ENCODE peak calls at places on chromosomes 3 and 15, in four cellular contexts. C is psoas muscle, P is BE2C, R is fibroblast of the aortic adventitia. Y is an unnamed sample.

GRCh38 chr15:48887144-48887543 is 9.2 kb downstream of the EID1 start:
- DNase-seq in C (no peak), P (no peak), R (no peak), Y (no peak)

GRCh38 chr3:139935071-139935865 is at the start of gene CLSTN2:
- DNase-seq in C (peak; percentile 86), P (peak; percentile 89), R (peak; percentile 4), Y (peak; percentile 78)

GRCh38 chr3:45182915-45183881 is 37.0 kb upstream of the CDCP1 start:
- DNase-seq in C (no peak), P (no peak), R (peak; percentile 86), Y (peak; percentile 71)

GRCh38 chr3:150235799-150236198 is 172.3 kb upstream of the TSC22D2 start:
- DNase-seq in C (no peak), P (no peak), R (peak; percentile 94), Y (no peak)

GRCh38 chr3:48826451-48826850 is 21.2 kb downstream of the PRKAR2A start:
- DNase-seq in C (no peak), P (no peak), R (peak; percentile 97), Y (no peak)

GRCh38 chr3:106326941-106327765 is 458.3 kb upstream of the CBLB start:
- DNase-seq in C (no peak), P (no peak), R (peak; percentile 78), Y (no peak)

GRCh38 chr3:62027796-62028195 is 345.6 kb downstream of the FEZF2 start:
- DNase-seq in C (no peak), P (no peak), R (no peak), Y (no peak)

GRCh38 chr3:57434041-57434440 is 110.1 kb downstream of the DNAH12 start:
- DNase-seq in C (no peak), P (no peak), R (peak; percentile 59), Y (no peak)

GRCh38 chr15:62895905-62896316 is 146.6 kb upstream of the TPM1 start:
- DNase-seq in C (no peak), P (no peak), R (peak; percentile 90), Y (no peak)

GRCh38 chr15:89936051-89936792 is 23.5 kb upstream of the ARPIN start:
- DNase-seq in C (no peak), P (no peak), R (no peak), Y (no peak)

GRCh38 chr15:35306361-35306981 is 221.4 kb upstream of the NANOGP8 start:
- DNase-seq in C (no peak), P (peak; percentile 62), R (peak; percentile 70), Y (no peak)

GRCh38 chr15:90620379-90621134 is 90.8 kb downstream of the CRTC3 start:
- DNase-seq in C (no peak), P (no peak), R (no peak), Y (no peak)

GRCh38 chr3:139122612-139123011 is 77.9 kb upstream of the PRR23C start:
- DNase-seq in C (no peak), P (no peak), R (no peak), Y (no peak)

GRCh38 chr3:63979093-63979492 is 44.2 kb downstream of the PSMD6 start:
- DNase-seq in C (no peak), P (no peak), R (peak; percentile 36), Y (no peak)

GRCh38 chr3:31614162-31614921 is 81.6 kb downstream of the STT3B start:
- DNase-seq in C (no peak), P (no peak), R (no peak), Y (no peak)

GRCh38 chr15:81195339-81195864 is 1.3 kb upstream of the IL16 start:
- DNase-seq in C (no peak), P (no peak), R (no peak), Y (no peak)

GRCh38 chr3:183634707-183635106 is 716 bp upstream of the KLHL24 start:
- DNase-seq in C (peak; percentile 54), P (no peak), R (no peak), Y (no peak)
- H3K4me3 ChIP-seq in C (peak overlapping the region; percentile 99), P (peak overlapping the region; percentile 78), R (no peak overlapping the region), Y (peak overlapping the region; percentile 92)

GRCh38 chr3:188349276-188349962 is 195.5 kb downstream of the LPP start:
- DNase-seq in C (no peak), P (no peak), R (peak; percentile 71), Y (no peak)
- H3K4me3 ChIP-seq in C (no peak overlapping the region), P (no peak overlapping the region), R (peak overlapping the region; percentile 7), Y (no peak overlapping the region)

GRCh38 chr15:46059921-46060565 is 425.2 kb downstream of the SQOR start:
- DNase-seq in C (no peak), P (no peak), R (no peak), Y (no peak)
- H3K4me3 ChIP-seq in C (no peak overlapping the region), P (no peak overlapping the region), R (no peak overlapping the region), Y (no peak overlapping the region)

DNA sequence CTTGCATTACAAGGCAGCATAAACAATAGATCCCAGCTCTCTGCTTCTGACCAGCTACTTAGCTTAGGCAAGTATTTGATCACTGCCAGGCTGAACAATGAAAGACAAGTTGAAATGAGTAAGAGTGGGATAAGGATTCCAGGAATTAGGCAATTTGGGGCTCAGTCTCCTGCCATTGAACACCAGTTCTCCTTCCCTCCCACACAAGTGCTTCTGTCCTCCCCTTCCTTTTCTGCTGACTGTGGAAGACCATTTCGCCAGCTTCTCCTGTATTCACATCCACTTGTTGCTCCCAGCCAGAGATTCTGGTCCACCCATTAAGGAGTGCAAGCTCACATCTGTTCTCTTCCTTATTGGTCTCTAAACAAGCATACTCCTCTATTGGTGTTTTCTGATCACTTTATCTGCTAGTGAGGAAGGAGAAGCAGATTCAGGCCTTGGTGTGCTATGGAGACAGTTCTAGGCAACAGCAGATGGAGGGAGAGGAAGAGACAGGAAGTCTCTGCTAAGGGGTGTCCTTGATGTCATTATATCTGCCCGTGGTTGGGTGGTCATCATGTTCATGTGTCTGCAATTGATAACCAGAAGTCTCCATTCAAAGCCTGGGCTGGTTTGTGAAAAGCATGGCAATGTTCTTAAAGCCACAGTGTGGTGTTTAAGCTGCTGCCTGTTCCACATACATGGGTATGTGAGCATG is 121.5 kb downstream of the PLCL2 start:
- DNase-seq in C (no peak), P (no peak), R (peak; percentile 53), Y (no peak)
- H3K4me3 ChIP-seq in C (no peak overlapping the region), P (no peak overlapping the region), R (no peak overlapping the region), Y (no peak overlapping the region)

GRCh38 chr15:66682246-66682645 is 19.8 kb upstream of the SMAD6 start:
- DNase-seq in C (no peak), P (no peak), R (no peak), Y (no peak)
- H3K4me3 ChIP-seq in C (no peak overlapping the region), P (no peak overlapping the region), R (no peak overlapping the region), Y (no peak overlapping the region)

DNA sequence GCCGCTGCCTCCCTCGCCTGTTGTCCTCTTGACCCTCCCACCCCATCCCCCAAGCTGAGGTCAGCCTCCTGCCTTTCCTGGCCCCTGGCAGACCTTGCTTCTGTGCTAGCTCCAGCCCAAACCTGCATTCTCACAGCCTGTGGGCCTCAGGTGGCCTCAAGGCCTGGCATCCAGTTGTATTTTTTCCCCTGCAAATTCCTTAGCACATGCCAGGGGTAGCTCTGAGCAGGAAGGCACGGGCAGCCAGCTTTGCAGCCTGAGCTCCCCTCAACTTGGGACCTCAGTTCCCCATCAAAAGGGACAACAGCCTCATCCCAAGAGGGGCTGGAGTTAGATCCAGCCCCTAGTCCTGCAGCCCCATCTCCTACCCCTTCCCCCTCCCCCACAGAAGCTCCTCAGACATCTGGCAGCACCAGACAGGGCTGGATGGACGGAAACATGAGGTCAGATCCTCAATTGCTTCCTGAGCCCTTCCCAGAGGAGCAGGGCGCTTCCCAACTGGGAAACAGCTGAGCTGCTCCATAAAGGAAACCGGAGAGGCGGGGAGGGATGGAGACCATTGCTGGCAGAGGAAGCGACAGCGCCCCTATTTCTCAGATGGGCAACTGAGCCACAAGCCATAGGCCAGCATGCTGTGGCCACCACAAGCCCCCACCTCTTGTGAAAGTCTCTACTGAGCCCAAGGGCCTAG is 18.1 kb upstream of the CYP11A1 start:
- DNase-seq in C (peak; percentile 45), P (no peak), R (no peak), Y (peak; percentile 26)
- H3K4me3 ChIP-seq in C (no peak overlapping the region), P (no peak overlapping the region), R (no peak overlapping the region), Y (no peak overlapping the region)

GRCh38 chr3:172124271-172124670 is 84.9 kb downstream of the FNDC3B start:
- DNase-seq in C (no peak), P (no peak), R (no peak), Y (no peak)

GRCh38 chr3:172125053-172125452 is 85.7 kb downstream of the FNDC3B start:
- DNase-seq in C (peak; percentile 54), P (no peak), R (no peak), Y (no peak)

GRCh38 chr3:172126741-172127140 is 87.4 kb downstream of the FNDC3B start:
- DNase-seq in C (no peak), P (no peak), R (no peak), Y (no peak)

GRCh38 chr3:172127141-172127540 is 87.8 kb downstream of the FNDC3B start:
- DNase-seq in C (no peak), P (no peak), R (no peak), Y (no peak)

DNA sequence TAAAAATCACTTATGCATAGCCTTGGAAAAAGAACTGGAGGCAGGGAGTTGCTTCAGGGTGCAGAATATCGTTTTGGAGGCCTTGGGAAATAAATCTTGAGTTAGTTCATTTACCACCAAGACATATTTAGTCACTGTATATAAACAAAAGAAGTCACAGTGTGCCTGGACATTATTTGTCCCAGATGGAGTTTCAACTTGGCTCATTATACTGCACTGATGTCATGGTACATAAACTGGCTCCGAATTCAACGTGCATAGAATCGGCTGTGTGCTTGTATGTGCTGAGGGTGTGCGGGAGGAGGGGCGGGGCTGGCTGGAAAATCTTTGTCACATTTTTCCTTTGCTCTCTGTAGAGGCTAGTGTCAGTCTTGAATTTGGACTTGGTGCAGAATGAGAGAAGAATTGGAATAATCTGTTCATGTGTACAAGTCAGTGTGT is 86.6 kb downstream of the FNDC3B start:
- DNase-seq in C (peak; percentile 72), P (no peak), R (peak; percentile 78), Y (no peak)
- H3K4me3 ChIP-seq in C (peak overlapping the region; percentile 27), P (no peak overlapping the region), R (no peak overlapping the region), Y (no peak overlapping the region)

GRCh38 chr3:4981688-4982494 is 2.7 kb downstream of the BHLHE40 start:
- DNase-seq in C (no peak), P (no peak), R (peak; percentile 91), Y (no peak)

GRCh38 chr3:4979401-4980228 is at the start of gene BHLHE40:
- DNase-seq in C (no peak), P (no peak), R (peak; percentile 53), Y (no peak)

GRCh38 chr3:4982773-4983738 is 3.8 kb downstream of the BHLHE40 start:
- DNase-seq in C (peak; percentile 55), P (no peak), R (peak; percentile 31), Y (no peak)

GRCh38 chr3:4980229-4981159 is 1.3 kb downstream of the BHLHE40 start:
- DNase-seq in C (peak; percentile 94), P (peak; percentile 80), R (peak; percentile 96), Y (peak; percentile 86)

DNA sequence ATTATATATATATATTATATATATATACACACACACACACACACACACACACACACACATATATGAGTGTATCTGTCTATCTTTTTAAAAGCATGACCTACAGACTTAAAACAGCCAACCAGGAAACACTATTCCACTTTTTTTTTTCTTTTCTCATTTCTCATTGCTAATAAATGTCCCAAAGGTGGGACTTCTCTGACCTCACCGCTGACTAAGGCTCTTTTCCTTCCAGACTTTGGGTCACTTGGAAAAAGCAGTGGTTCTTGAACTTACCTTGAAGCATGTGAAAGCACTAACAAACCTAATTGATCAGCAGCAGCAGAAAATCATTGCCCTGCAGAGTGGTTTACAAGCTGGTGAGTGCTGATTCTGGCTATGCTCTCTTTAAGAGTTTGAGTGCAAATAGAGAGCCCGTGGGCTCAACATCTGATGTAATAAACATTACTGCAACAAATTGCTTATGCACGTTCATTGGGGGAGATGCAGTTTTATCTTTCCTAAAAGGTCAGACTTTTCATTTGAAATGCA is 2.0 kb downstream of the BHLHE40 start:
- DNase-seq in C (no peak), P (no peak), R (peak; percentile 55), Y (no peak)
- H3K4me3 ChIP-seq in C (peak overlapping the region; percentile 99), P (peak overlapping the region; percentile 84), R (peak overlapping the region; percentile 99), Y (peak overlapping the region; percentile 98)

GRCh38 chr3:66153961-66154923 is 66.6 kb upstream of the SLC25A26 start:
- DNase-seq in C (no peak), P (peak; percentile 16), R (peak; percentile 62), Y (peak; percentile 67)
- H3K4me3 ChIP-seq in C (peak overlapping the region; percentile 63), P (peak overlapping the region; percentile 54), R (peak overlapping the region; percentile 61), Y (peak overlapping the region; percentile 55)